ENCODE peak calls at places on chromosomes 7 and 10, in four cellular contexts. Z, E, J and M are unnamed samples.

GRCh38 chr7:150413640-150414081 is 34.5 kb downstream of the ZNF775 start:
- DNase-seq in Z (no peak), E (no peak), J (no peak), M (no peak)

GRCh38 chr7:78099715-78100477 is 301.3 kb downstream of the PHTF2 start:
- DNase-seq in Z (no peak), E (peak), J (no peak), M (peak)

GRCh38 chr10:78575400-78575799 is 493.4 kb upstream of the ZMIZ1 start:
- DNase-seq in Z (no peak), E (no peak), J (no peak), M (no peak)

GRCh38 chr7:17774248-17774647 is 166.0 kb downstream of the SNX13 start:
- DNase-seq in Z (no peak), E (peak), J (no peak), M (peak)

GRCh38 chr7:18356195-18356645 is 139.3 kb upstream of the HDAC9 start:
- DNase-seq in Z (peak), E (peak), J (no peak), M (peak)

GRCh38 chr7:38070718-38071117 is 107.3 kb upstream of the STARD3NL start:
- DNase-seq in Z (no peak), E (peak), J (no peak), M (peak)

GRCh38 chr10:100043796-100044195 is 34.0 kb upstream of the DNMBP start:
- DNase-seq in Z (no peak), E (no peak), J (no peak), M (peak)

GRCh38 chr10:61592581-61592980 is 70.1 kb upstream of the CABCOCO1 start:
- DNase-seq in Z (no peak), E (no peak), J (no peak), M (peak)

GRCh38 chr10:26994743-26995142 is 105.6 kb downstream of the ANKRD26 start:
- DNase-seq in Z (no peak), E (no peak), J (peak), M (peak)

GRCh38 chr7:105689093-105689819 is 108.0 kb upstream of the EFCAB10 start:
- DNase-seq in Z (no peak), E (no peak), J (no peak), M (no peak)

GRCh38 chr7:139774376-139774775 is 3.4 kb downstream of the HIPK2 start:
- DNase-seq in Z (no peak), E (no peak), J (no peak), M (peak)

GRCh38 chr7:135575296-135575695 is 17.6 kb downstream of the NUP205 start:
- DNase-seq in Z (peak), E (no peak), J (no peak), M (no peak)

GRCh38 chr7:116525298-116525912 is 569 bp downstream of the CAV1 start:
- DNase-seq in Z (peak), E (no peak), J (peak), M (no peak)

GRCh38 chr7:122886357-122887081 is at the start of gene CADPS2:
- DNase-seq in Z (peak), E (peak), J (peak), M (peak)

GRCh38 chr7:18126274-18126673 is 98.6 kb upstream of the PRPS1L1 start:
- DNase-seq in Z (no peak), E (no peak), J (no peak), M (no peak)

GRCh38 chr7:89477991-89478390 is 676.3 kb upstream of the STEAP1 start:
- DNase-seq in Z (no peak), E (no peak), J (no peak), M (no peak)

GRCh38 chr10:89553064-89553734 is 17.8 kb upstream of the SLC16A12 start:
- DNase-seq in Z (no peak), E (peak), J (no peak), M (peak)

GRCh38 chr7:30618961-30619360 is 24.3 kb downstream of the GARS1 start:
- DNase-seq in Z (no peak), E (no peak), J (no peak), M (no peak)

GRCh38 chr7:135959655-135960363 is 17.4 kb downstream of the MTPN start:
- DNase-seq in Z (no peak), E (no peak), J (no peak), M (no peak)

GRCh38 chr10:93741367-93741766 is 16.4 kb upstream of the LGI1 start:
- DNase-seq in Z (no peak), E (no peak), J (no peak), M (no peak)

GRCh38 chr10:63133787-63134557 is 844 bp downstream of the NRBF2 start:
- DNase-seq in Z (no peak), E (no peak), J (no peak), M (peak)

GRCh38 chr10:122126763-122127659 is 138.0 kb downstream of the TACC2 start:
- DNase-seq in Z (no peak), E (peak), J (peak), M (peak)

GRCh38 chr7:27098493-27099223 is 2.9 kb upstream of the HOXA1 start:
- DNase-seq in Z (no peak), E (no peak), J (no peak), M (peak)

GRCh38 chr7:116340201-116340847 is 130.0 kb downstream of the TES start:
- DNase-seq in Z (no peak), E (no peak), J (no peak), M (peak)

GRCh38 chr7:94059747-94060146 is 55.6 kb upstream of the BET1 start:
- DNase-seq in Z (no peak), E (no peak), J (no peak), M (peak)

GRCh38 chr7:96962221-96962620 is 43.1 kb upstream of the DLX6 start:
- DNase-seq in Z (no peak), E (peak), J (no peak), M (no peak)

GRCh38 chr7:89837515-89837914 is 316.8 kb upstream of the STEAP1 start:
- DNase-seq in Z (no peak), E (peak), J (no peak), M (peak)

GRCh38 chr10:117552759-117553158 is 10.2 kb downstream of the EMX2 start:
- DNase-seq in Z (no peak), E (no peak), J (no peak), M (no peak)
- H3K4me3 ChIP-seq in Z (no peak), E (no peak), J (no peak), M (no peak)

DNA sequence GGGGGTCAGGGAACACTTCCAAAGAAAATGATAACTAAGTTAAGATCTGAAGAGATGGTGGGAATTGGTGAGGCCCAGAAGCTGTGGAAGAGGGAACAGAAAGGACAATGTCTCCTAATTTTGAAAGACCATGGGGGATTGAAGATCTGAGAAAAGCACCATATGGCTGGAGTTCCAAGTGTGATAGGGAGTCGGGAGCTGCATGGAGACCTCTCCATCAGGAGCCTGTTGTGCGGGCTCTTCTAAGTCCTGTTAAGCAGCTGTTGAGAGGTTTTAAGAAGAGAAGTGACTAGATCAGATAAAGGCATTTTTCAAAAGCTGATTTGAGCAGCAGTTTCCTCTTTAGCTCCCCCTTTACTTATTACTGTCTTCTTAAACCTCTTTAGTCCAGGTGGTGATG is 254.4 kb downstream of the CDK14 start:
- DNase-seq in Z (no peak), E (no peak), J (no peak), M (no peak)
- H3K4me3 ChIP-seq in Z (no peak), E (no peak), J (no peak), M (no peak)

GRCh38 chr10:74289172-74289571 is 138.2 kb downstream of the ADK start:
- DNase-seq in Z (no peak), E (no peak), J (no peak), M (no peak)
- H3K4me3 ChIP-seq in Z (no peak), E (no peak), J (no peak), M (no peak)

GRCh38 chr10:6046458-6047325 is 15.5 kb downstream of the IL2RA start:
- DNase-seq in Z (no peak), E (no peak), J (no peak), M (no peak)

GRCh38 chr10:6047326-6047611 is 14.9 kb downstream of the IL2RA start:
- DNase-seq in Z (no peak), E (no peak), J (no peak), M (no peak)

GRCh38 chr10:6045600-6046457 is 16.3 kb downstream of the IL2RA start:
- DNase-seq in Z (no peak), E (no peak), J (no peak), M (no peak)

GRCh38 chr10:6044060-6044459 is 18.1 kb downstream of the IL2RA start:
- DNase-seq in Z (no peak), E (no peak), J (peak), M (no peak)

GRCh38 chr10:6044651-6045599 is 17.2 kb downstream of the IL2RA start:
- DNase-seq in Z (peak), E (no peak), J (peak), M (no peak)
- H3K4me3 ChIP-seq in Z (no peak), E (no peak), J (no peak), M (no peak)

GRCh38 chr7:100016209-100016901 is 959 bp downstream of the ZKSCAN1 start:
- DNase-seq in Z (no peak), E (no peak), J (no peak), M (peak)
- H3K4me3 ChIP-seq in Z (peak), E (peak), J (peak), M (peak)

GRCh38 chr7:70703785-70704184 is 428.2 kb upstream of the GALNT17 start:
- DNase-seq in Z (no peak), E (no peak), J (no peak), M (no peak)
- H3K4me3 ChIP-seq in Z (no peak), E (no peak), J (no peak), M (no peak)

GRCh38 chr7:12770227-12770975 is 83.0 kb downstream of the ARL4A start:
- DNase-seq in Z (no peak), E (no peak), J (peak), M (no peak)
- H3K4me3 ChIP-seq in Z (no peak), E (no peak), J (no peak), M (no peak)

DNA sequence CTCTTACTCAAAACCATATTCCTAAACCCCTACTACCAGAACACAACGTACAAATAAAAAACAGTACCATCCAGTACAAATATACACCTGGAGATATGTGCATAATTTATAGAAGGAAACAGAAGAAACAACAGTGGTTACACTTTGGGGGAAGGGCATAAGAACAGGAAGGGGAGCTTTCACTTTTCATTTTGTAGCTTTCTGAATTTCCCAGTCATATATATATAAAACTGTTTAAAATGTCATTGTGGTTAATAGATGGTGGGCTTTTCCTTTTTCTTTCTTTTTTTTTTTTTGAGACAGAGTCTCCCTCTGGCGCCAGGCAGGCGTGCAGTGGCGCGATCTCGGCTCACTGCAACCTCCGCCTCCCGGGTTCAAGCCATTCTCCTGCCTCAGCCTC is 47.2 kb downstream of the MALSU1 start:
- DNase-seq in Z (peak), E (no peak), J (no peak), M (no peak)
- H3K4me3 ChIP-seq in Z (peak), E (no peak), J (no peak), M (no peak)

DNA sequence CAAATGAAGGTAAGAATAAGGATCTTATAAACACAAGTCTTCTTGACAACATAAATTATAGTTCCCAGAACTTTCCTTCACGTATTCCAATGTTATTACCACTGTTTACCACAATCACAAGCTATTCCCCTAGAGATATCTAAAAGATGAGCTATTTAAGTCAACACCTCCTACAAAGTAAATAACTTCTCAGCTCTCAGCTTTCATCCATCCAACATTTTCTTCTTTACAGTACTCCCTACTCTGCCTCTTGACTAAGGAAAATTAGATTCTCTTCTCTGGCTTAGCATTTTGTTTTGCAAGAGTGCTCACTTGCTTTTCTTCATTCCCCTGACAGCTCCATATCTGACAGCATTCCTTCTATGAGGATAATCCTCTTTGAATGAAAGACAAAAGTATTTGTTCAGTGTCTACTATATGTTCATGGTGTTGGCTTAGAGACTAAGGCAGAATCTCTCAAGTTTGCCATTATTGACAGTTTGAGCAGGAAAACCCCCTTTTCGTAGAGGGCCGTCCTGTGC is 93.0 kb upstream of the IL6 start:
- DNase-seq in Z (no peak), E (no peak), J (no peak), M (peak)
- H3K4me3 ChIP-seq in Z (no peak), E (no peak), J (no peak), M (no peak)